ENCODE peak calls at places on chromosomes 4 and X, in five cellular contexts. O is neural progenitor cell, A is fibroblast of the aortic adventitia, J is tibial artery, E is activated T-helper 1 cell treated with Interleukin-2 at 50 U/mL for 16 hours. S is an unnamed sample.

GRCh38 chr4:1239141-1239948 is 9.6 kb downstream of the CTBP1 start:
- DNase-seq in A (no peak), O (no peak), E (no peak), J (peak; percentile 57), S (no peak)

GRCh38 chrX:130095249-130095648 is 15.0 kb downstream of the ELF4 start:
- DNase-seq in A (no peak), E (no peak), J (no peak), O (no peak), S (no peak)

GRCh38 chrX:131728295-131729145 is 184.6 kb downstream of the OR13H1 start:
- DNase-seq in J (no peak), O (no peak), A (peak; percentile 96), E (peak; percentile 61), S (no peak)

GRCh38 chrX:149939271-149940014 is 1.2 kb upstream of the EOLA2 start:
- DNase-seq in E (peak; percentile 80), J (peak; percentile 97), A (peak; percentile 93), O (peak; percentile 95), S (peak; percentile 93)

GRCh38 chr4:38856046-38856445 is 571 bp downstream of the TLR6 start:
- DNase-seq in J (no peak), A (no peak), O (no peak), E (no peak), S (no peak)

GRCh38 chr4:2734618-2735017 is 21.5 kb downstream of the TNIP2 start:
- DNase-seq in A (no peak), E (no peak), J (no peak), O (no peak), S (no peak)

GRCh38 chrX:55490121-55490520 is 473 bp upstream of the USP51 start:
- DNase-seq in E (no peak), O (no peak), J (no peak), A (no peak), S (no peak)

GRCh38 chrX:10769696-10770619 is 149.6 kb upstream of the MID1 start:
- DNase-seq in E (no peak), A (peak; percentile 52), J (no peak), O (peak; percentile 53), S (peak; percentile 15)

GRCh38 chr4:165945991-165946390 is 73.0 kb downstream of the TLL1 start:
- DNase-seq in A (no peak), E (no peak), J (no peak), O (peak; percentile 4), S (no peak)

GRCh38 chr4:5783486-5783885 is 72.5 kb downstream of the EVC start:
- DNase-seq in A (no peak), J (peak; percentile 56), O (no peak), E (no peak), S (no peak)

GRCh38 chrX:71128915-71129765 is 10.7 kb downstream of the MED12 start:
- DNase-seq in A (peak; percentile 51), E (peak; percentile 60), J (peak; percentile 73), O (peak; percentile 62), S (peak; percentile 69)

GRCh38 chrX:9759340-9759739 is 6.3 kb downstream of the GPR143 start:
- DNase-seq in O (no peak), J (no peak), A (no peak), E (no peak), S (no peak)

S was measured in fibroblast of pulmonary artery.